ENCODE peak calls at places on chromosomes 1 and 21, in seven cellular contexts. U, S, H, G, J, D and E are unnamed samples.

GRCh38 chr1:152440635-152441471 is 26.8 kb upstream of the CRNN start:
- DNase-seq in H (peak), G (peak), S (no peak), U (peak), J (peak), D (peak), E (peak)

GRCh38 chr1:51519857-51520699 is 1.0 kb upstream of the EPS15 start:
- DNase-seq in J (no peak), H (no peak), S (peak), D (no peak), U (no peak), G (no peak), E (no peak)

GRCh38 chr1:116359060-116359830 is 13.8 kb upstream of the ATP1A1 start:
- DNase-seq in D (no peak), J (no peak), S (no peak), H (no peak), U (no peak), G (no peak), E (no peak)

GRCh38 chr1:238950786-238951185 is 435.6 kb upstream of the CHRM3 start:
- DNase-seq in U (no peak), G (no peak), H (no peak), J (no peak), S (no peak), D (peak), E (no peak)

GRCh38 chr1:225823811-225824261 is 13.9 kb downstream of the EPHX1 start:
- DNase-seq in J (no peak), D (no peak), H (no peak), S (no peak), U (no peak), G (no peak), E (no peak)

GRCh38 chr1:34928066-34928864 is 1.2 kb downstream of the DLGAP3 start:
- DNase-seq in U (no peak), S (no peak), D (no peak), J (no peak), H (no peak), G (no peak), E (peak)

GRCh38 chr1:6141601-6142000 is 38.5 kb downstream of the CHD5 start:
- DNase-seq in S (no peak), D (peak), G (no peak), J (no peak), U (no peak), H (no peak), E (no peak)

GRCh38 chr1:228366851-228367741 is 39.5 kb downstream of the TRIM11 start:
- DNase-seq in S (no peak), H (no peak), D (no peak), J (no peak), G (peak), U (no peak), E (no peak)

GRCh38 chr21:37278199-37278598 is 11.1 kb upstream of the VPS26C start:
- DNase-seq in S (no peak), G (no peak), H (no peak), D (no peak), J (no peak), U (no peak), E (no peak)

GRCh38 chr21:19541612-19542011 is 1138.0 kb upstream of the TMPRSS15 start:
- DNase-seq in H (no peak), D (no peak), G (no peak), S (no peak), U (no peak), J (no peak), E (no peak)

GRCh38 chr1:117655220-117655577 is 49.4 kb downstream of the TENT5C start:
- DNase-seq in J (no peak), G (no peak), D (peak), U (no peak), S (no peak), H (peak), E (no peak)

GRCh38 chr1:169300854-169301253 is 66.7 kb downstream of the NME7 start:
- DNase-seq in D (no peak), S (no peak), H (no peak), U (no peak), J (no peak), G (no peak), E (no peak)

GRCh38 chr1:81619156-81619555 is 181.6 kb upstream of the ADGRL2 start:
- DNase-seq in S (no peak), G (no peak), J (no peak), H (no peak), U (no peak), D (no peak), E (no peak)

GRCh38 chr1:239361403-239361802 is 25.0 kb upstream of the CHRM3 start:
- DNase-seq in D (no peak), J (no peak), H (peak), U (no peak), G (no peak), S (no peak), E (no peak)

GRCh38 chr1:54842206-54842915 is 41.2 kb upstream of the TTC22 start:
- DNase-seq in U (peak), D (no peak), S (no peak), G (no peak), J (no peak), H (no peak), E (no peak)

GRCh38 chr1:56788588-56788987 is 30.6 kb downstream of the FYB2 start:
- DNase-seq in J (no peak), G (no peak), D (no peak), H (no peak), S (no peak), U (no peak), E (no peak)

GRCh38 chr1:25774921-25775774 is 24.8 kb upstream of the SELENON start:
- DNase-seq in H (no peak), D (no peak), G (no peak), U (no peak), J (no peak), S (no peak), E (no peak)

GRCh38 chr1:110339427-110340206 is 440 bp downstream of the RBM15 start:
- DNase-seq in U (peak), S (peak), H (no peak), D (peak), G (peak), J (no peak), E (peak)

GRCh38 chr1:41731631-41732030 is 187.1 kb downstream of the HIVEP3 start:
- DNase-seq in G (no peak), H (no peak), U (no peak), D (no peak), S (no peak), J (no peak), E (no peak)

GRCh38 chr1:76073471-76073870 is 1.1 kb upstream of the ST6GALNAC3 start:
- DNase-seq in H (no peak), G (no peak), U (no peak), D (no peak), J (no peak), S (peak), E (no peak)

GRCh38 chr1:111778541-111779051 is 22.9 kb downstream of the DDX20 start:
- DNase-seq in S (no peak), D (no peak), J (no peak), U (no peak), G (no peak), H (no peak), E (no peak)

GRCh38 chr1:232509570-232509969 is 120.4 kb downstream of the SIPA1L2 start:
- DNase-seq in D (no peak), U (no peak), J (no peak), S (no peak), H (no peak), G (no peak), E (no peak)

GRCh38 chr1:70486676-70487470 is 75.8 kb downstream of the CTH start:
- DNase-seq in J (no peak), U (no peak), H (no peak), S (peak), D (no peak), G (no peak), E (no peak)

GRCh38 chr1:103211073-103211472 is 102.8 kb upstream of the COL11A1 start:
- DNase-seq in D (no peak), U (no peak), J (no peak), S (no peak), G (no peak), H (no peak), E (no peak)

GRCh38 chr1:2494323-2494693 is 18.2 kb downstream of the PLCH2 start:
- DNase-seq in J (peak), G (no peak), S (no peak), H (peak), D (no peak), U (no peak), E (no peak)

GRCh38 chr1:245687129-245687635 is 532.4 kb downstream of the KIF26B start:
- DNase-seq in G (no peak), H (no peak), D (no peak), S (no peak), U (no peak), J (no peak), E (no peak)

GRCh38 chr1:181097242-181097641 is 8.7 kb downstream of the IER5 start:
- DNase-seq in G (no peak), H (no peak), S (no peak), U (no peak), J (no peak), D (no peak), E (peak)

GRCh38 chr1:211903490-211904260 is 73.1 kb upstream of the LPGAT1 start:
- DNase-seq in D (no peak), J (no peak), S (no peak), G (no peak), H (no peak), U (no peak), E (no peak)

GRCh38 chr1:186498695-186499389 is 37.9 kb upstream of the PDC start:
- DNase-seq in U (no peak), G (no peak), J (no peak), D (no peak), S (no peak), H (no peak), E (no peak)

GRCh38 chr1:246785536-246786111 is 61.4 kb downstream of the SCCPDH start:
- DNase-seq in J (no peak), G (no peak), S (no peak), U (no peak), H (no peak), D (no peak), E (no peak)

GRCh38 chr1:79845951-79846350 is 839.4 kb upstream of the ADGRL4 start:
- DNase-seq in U (no peak), S (peak), J (no peak), G (no peak), H (no peak), D (no peak), E (no peak)

GRCh38 chr1:23791434-23792047 is 596 bp downstream of the LYPLA2 start:
- DNase-seq in D (no peak), H (no peak), S (no peak), U (no peak), J (no peak), G (no peak), E (no peak)

GRCh38 chr1:229664133-229664689 is 38.2 kb downstream of the URB2 start:
- DNase-seq in U (no peak), H (no peak), J (no peak), G (no peak), D (no peak), S (no peak), E (peak)

GRCh38 chr1:204628868-204629267 is 56.7 kb downstream of the LRRN2 start:
- DNase-seq in H (no peak), D (no peak), U (no peak), S (no peak), J (no peak), G (no peak), E (no peak)

GRCh38 chr1:115114308-115114707 is 25.0 kb upstream of the TSPAN2 start:
- DNase-seq in G (no peak), H (no peak), U (no peak), D (peak), S (no peak), J (peak), E (no peak)

GRCh38 chr1:36008546-36009197 is 75.2 kb upstream of the TEKT2 start:
- DNase-seq in U (no peak), H (peak), J (peak), G (no peak), D (no peak), S (peak), E (no peak)

DNA sequence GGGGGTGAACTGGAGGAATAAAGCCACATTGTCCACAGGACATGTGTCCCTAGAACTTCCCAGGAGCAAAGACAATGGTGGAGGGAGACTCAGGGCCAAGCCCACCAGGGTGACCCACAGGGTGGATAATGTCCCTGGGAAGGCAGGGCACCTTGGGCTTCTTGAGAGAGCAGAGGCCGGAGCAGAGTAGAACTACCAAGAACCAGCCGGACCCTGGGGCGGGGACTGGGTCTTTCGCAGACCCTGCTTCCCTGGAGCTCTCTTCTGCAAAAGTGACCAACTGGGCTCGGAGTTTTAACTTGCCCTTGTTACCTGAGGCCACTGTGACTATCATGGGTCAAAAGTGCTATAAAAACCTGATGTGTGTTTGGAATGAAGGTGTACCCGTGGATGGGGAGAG is 875 bp upstream of the FAM3B start:
- DNase-seq in U (no peak), D (no peak), J (no peak), S (no peak), H (no peak), G (no peak), E (no peak)
- H3K4me3 ChIP-seq in U (no peak), D (no peak), J (no peak), S (no peak), H (no peak), G (no peak), E (no peak)

GRCh38 chr1:166839600-166840308 is 479 bp downstream of the POGK start:
- DNase-seq in G (peak), U (peak), D (peak), S (no peak), J (no peak), H (no peak), E (no peak)
- TF ChIP-seq CTCF in G (no peak), U (no peak), D (peak), S (peak), J (peak), H (peak), E (no peak)

DNA sequence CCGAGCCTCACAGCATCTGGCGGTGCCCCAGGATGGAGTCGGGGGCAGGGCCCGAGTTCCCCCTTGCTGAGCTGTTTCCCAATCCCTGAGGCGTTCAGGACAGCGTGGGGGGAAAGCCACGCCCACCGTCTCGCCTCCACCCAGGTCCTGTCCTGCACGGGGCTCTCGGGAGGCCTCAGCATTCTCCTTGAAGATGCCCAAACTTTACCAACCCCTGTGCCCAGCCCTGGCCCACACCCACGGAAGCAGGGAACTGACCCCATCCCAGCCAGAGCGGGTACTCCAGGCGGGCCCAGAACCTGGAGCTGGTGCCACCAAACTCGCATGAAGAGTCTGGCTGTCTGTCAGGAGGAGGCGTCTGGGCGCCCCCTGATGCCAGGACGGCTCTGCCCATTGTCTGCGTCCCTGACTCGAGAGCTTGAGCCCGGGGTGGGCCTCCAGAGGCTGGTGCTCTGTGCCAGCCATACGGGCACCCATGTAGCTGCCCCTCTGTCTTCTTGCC is 35.3 kb upstream of the POFUT2 start:
- DNase-seq in S (no peak), G (peak), H (no peak), D (no peak), U (no peak), J (no peak), E (peak)
- H3K27ac ChIP-seq in S (no peak), G (peak), H (peak), D (no peak), U (no peak), J (no peak), E (no peak)

GRCh38 chr1:155835548-155835947 is 21.5 kb downstream of the GON4L start:
- DNase-seq in G (no peak), S (no peak), D (peak), U (no peak), J (no peak), H (no peak), E (no peak)

GRCh38 chr1:155834296-155834926 is 22.6 kb downstream of the GON4L start:
- DNase-seq in S (no peak), D (no peak), U (no peak), H (no peak), J (no peak), G (no peak), E (no peak)

GRCh38 chr1:155831279-155831976 is 25.6 kb downstream of the GON4L start:
- DNase-seq in U (no peak), H (no peak), S (no peak), G (no peak), D (no peak), J (no peak), E (no peak)

GRCh38 chr1:155833665-155834295 is 23.2 kb downstream of the GON4L start:
- DNase-seq in J (no peak), D (peak), G (no peak), S (no peak), H (no peak), U (no peak), E (no peak)
- H3K4me3 ChIP-seq in J (no peak), D (no peak), G (no peak), S (no peak), H (no peak), U (no peak), E (no peak)

DNA sequence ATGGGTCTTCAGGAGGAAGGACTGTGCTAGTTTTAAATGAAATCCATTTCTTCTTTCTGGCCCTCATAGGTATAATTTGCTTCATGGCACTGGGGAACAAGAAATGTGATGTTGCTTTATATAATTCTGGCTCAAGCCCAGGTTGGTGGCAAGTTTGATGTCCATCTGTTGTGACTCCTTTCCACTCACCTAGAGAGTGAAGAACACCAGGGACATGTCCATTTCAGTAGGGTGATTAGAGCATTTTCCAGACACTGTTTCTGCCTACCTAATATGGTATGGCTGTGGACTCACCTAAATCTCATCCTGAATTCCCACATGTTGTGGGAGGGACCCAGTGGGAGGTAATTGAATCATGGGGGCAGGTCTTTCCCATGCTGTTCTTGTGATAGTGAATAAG is 278.1 kb downstream of the LMX1A start:
- DNase-seq in G (no peak), H (no peak), D (no peak), S (no peak), U (no peak), J (no peak), E (no peak)
- TF ChIP-seq CTCF in G (no peak), H (no peak), D (no peak), S (no peak), U (no peak), J (no peak), E (no peak)

DNA sequence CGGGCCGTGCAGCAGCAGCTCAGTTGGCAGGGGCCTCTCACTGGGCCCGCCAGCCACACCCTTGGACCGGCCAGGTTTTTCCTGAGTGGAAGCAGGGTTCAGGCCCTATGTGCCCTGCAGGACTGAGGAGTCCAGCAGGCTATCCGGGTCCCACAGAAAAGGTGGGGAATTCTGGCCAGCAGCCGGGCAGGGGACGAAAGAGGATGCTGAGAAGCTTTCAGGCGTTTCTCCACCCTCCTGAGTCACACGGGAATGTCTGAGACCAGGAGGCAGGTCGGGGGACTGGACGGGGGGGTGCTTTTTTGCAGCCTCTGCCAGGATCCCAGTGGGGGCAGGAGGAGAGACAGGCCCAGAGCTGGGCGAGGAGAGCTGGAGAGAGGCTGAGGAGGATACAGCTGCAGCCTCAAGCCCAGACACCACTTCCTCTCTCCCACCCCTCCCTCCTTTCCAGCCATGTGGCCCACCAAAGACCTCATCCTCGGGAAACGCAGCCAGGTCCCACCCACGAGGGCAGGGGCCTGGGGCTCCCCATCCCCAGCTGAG is 105.4 kb downstream of the SPSB1 start:
- DNase-seq in J (no peak), D (no peak), S (no peak), H (no peak), U (no peak), G (no peak), E (no peak)
- H3K27ac ChIP-seq in J (no peak), D (no peak), S (no peak), H (peak), U (no peak), G (peak), E (peak)

DNA sequence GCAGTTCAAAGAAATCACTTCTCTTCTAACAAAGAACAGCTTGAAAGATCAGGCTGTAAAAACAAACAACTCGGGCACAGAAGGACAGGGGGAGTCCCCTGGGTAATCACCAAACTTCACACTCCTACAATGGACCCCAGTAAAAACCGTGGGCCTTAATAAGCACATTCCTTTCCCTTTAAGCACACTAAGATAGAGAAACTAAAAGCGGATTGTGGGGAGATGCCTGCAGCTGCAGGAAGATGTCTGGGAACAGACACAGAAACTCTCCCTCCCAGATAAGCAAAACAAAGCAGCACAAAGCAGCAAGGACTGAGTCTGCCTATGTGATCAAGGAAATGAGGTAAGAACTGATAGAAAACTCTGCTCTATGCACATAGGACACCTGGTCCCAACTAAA is 37.6 kb upstream of the CTBS start:
- DNase-seq in J (no peak), S (no peak), U (no peak), H (no peak), D (peak), G (no peak), E (no peak)
- H3K4me3 ChIP-seq in J (no peak), S (no peak), U (no peak), H (no peak), D (no peak), G (no peak), E (no peak)

GRCh38 chr1:174023438-174023837 is 1.3 kb upstream of the RC3H1 start:
- DNase-seq in D (no peak), H (no peak), S (no peak), U (peak), J (peak), G (no peak), E (no peak)
- TF ChIP-seq CTCF in D (no peak), H (no peak), S (no peak), U (no peak), J (no peak), G (no peak), E (no peak)